ENCODE peak calls at places on chromosome 3, in five cellular contexts. D is fibroblast of the aortic adventitia; V is activated CD4-positive, CD25-positive, alpha-beta regulatory T cell; O is T-helper 1 cell; Y is gastrocnemius medialis. L is an unnamed sample.

GRCh38 chr3:31959951-31960792 is 20.9 kb downstream of the OSBPL10 start:
- DNase-seq in D (peak), V (no peak), O (no peak), Y (no peak), L (no peak)

GRCh38 chr3:178443634-178444033 is 92.6 kb upstream of the KCNMB2 start:
- DNase-seq in D (peak), V (no peak), O (no peak), Y (no peak), L (no peak)

GRCh38 chr3:31343075-31343474 is 189.7 kb upstream of the STT3B start:
- DNase-seq in D (peak), V (no peak), O (no peak), Y (no peak), L (no peak)

GRCh38 chr3:41259449-41260062 is 60.3 kb downstream of the CTNNB1 start:
- DNase-seq in D (no peak), V (no peak), O (no peak), Y (no peak), L (no peak)

GRCh38 chr3:124489506-124489905 is 240.7 kb upstream of the UMPS start:
- DNase-seq in D (no peak), V (no peak), O (no peak), Y (no peak), L (no peak)

GRCh38 chr3:195172285-195172684 is 98.7 kb downstream of the XXYLT1 start:
- DNase-seq in D (no peak), V (no peak), O (no peak), Y (no peak), L (no peak)

GRCh38 chr3:13927295-13927694 is 47.4 kb upstream of the WNT7A start:
- DNase-seq in D (no peak), V (no peak), O (no peak), Y (no peak), L (no peak)

GRCh38 chr3:75978686-75979085 is 193.3 kb upstream of the ZNF717 start:
- DNase-seq in D (no peak), V (no peak), O (no peak), Y (no peak), L (no peak)

GRCh38 chr3:193746832-193747231 is 153.8 kb downstream of the OPA1 start:
- DNase-seq in D (no peak), V (no peak), O (no peak), Y (no peak), L (no peak)

GRCh38 chr3:138638641-138639040 is 30.1 kb downstream of the FAIM start:
- DNase-seq in D (no peak), V (no peak), O (no peak), Y (no peak), L (no peak)

GRCh38 chr3:70064194-70064787 is 64.8 kb downstream of the SAMMSON start:
- DNase-seq in D (peak), V (no peak), O (no peak), Y (no peak), L (no peak)

GRCh38 chr3:35936571-35936970 is 297.2 kb downstream of the ARPP21 start:
- DNase-seq in D (peak), V (no peak), O (no peak), Y (no peak), L (no peak)

GRCh38 chr3:63364909-63365308 is 86.8 kb downstream of the SYNPR start:
- DNase-seq in D (no peak), V (no peak), O (no peak), Y (no peak), L (no peak)

GRCh38 chr3:54445630-54446029 is 323.3 kb downstream of the CACNA2D3 start:
- DNase-seq in D (no peak), V (no peak), O (no peak), Y (no peak), L (no peak)

GRCh38 chr3:157063926-157064325 is 96.0 kb downstream of the CCNL1 start:
- DNase-seq in D (peak), V (no peak), O (no peak), Y (no peak), L (no peak)

GRCh38 chr3:150411971-150412370 is 3.9 kb downstream of the TSC22D2 start:
- DNase-seq in D (no peak), V (no peak), O (no peak), Y (no peak), L (no peak)